ENCODE peak calls at places on chromosomes 5 and 9, in four cellular contexts. Z, R, W and B are unnamed samples.

GRCh38 chr5:100828071-100828689 is 74.9 kb downstream of the ST8SIA4 start:
- DNase-seq in W (no peak), Z (no peak), R (no peak), B (no peak)

GRCh38 chr9:117300686-117301085 is 114.2 kb downstream of the ASTN2 start:
- DNase-seq in R (no peak), Z (no peak), W (no peak), B (no peak)

GRCh38 chr9:33415152-33416038 is 13.0 kb upstream of the AQP7 start:
- DNase-seq in R (peak), W (peak), Z (peak), B (peak)

GRCh38 chr9:36136894-36137391 is 410 bp downstream of the GLIPR2 start:
- DNase-seq in R (no peak), W (no peak), Z (no peak), B (peak)

GRCh38 chr5:142670811-142671210 is 15.1 kb downstream of the FGF1 start:
- DNase-seq in Z (no peak), W (no peak), R (no peak), B (no peak)

GRCh38 chr5:180194410-180195345 is 14.3 kb downstream of the RASGEF1C start:
- DNase-seq in R (no peak), Z (no peak), W (no peak), B (peak)

GRCh38 chr5:37248387-37248969 is 698 bp downstream of the CPLANE1 start:
- DNase-seq in R (no peak), Z (no peak), W (no peak), B (no peak)

GRCh38 chr9:91163773-91164471 is 197.8 kb downstream of the AUH start:
- DNase-seq in Z (peak), R (no peak), W (no peak), B (peak)

GRCh38 chr9:92739346-92740014 is 25.2 kb downstream of the BICD2 start:
- DNase-seq in R (no peak), W (no peak), Z (no peak), B (peak)

GRCh38 chr5:133945561-133945960 is 22.9 kb downstream of the C5orf15 start:
- DNase-seq in Z (peak), R (no peak), W (no peak), B (no peak)

GRCh38 chr5:32842798-32843531 is 131.8 kb downstream of the NPR3 start:
- DNase-seq in W (no peak), R (no peak), Z (no peak), B (no peak)

GRCh38 chr5:52784741-52785140 is 3.0 kb upstream of the ITGA1 start:
- DNase-seq in Z (no peak), W (no peak), R (no peak), B (no peak)

GRCh38 chr5:107853031-107853430 is 182.3 kb upstream of the EFNA5 start:
- DNase-seq in W (no peak), R (no peak), Z (no peak), B (no peak)

GRCh38 chr5:57491369-57491965 is 8.9 kb upstream of the ACTBL2 start:
- DNase-seq in Z (no peak), W (no peak), R (no peak), B (no peak)

GRCh38 chr9:120933310-120934044 is 6.9 kb upstream of the TRAF1 start:
- DNase-seq in Z (peak), R (no peak), W (no peak), B (no peak)

GRCh38 chr9:120929392-120929791 is 2.8 kb upstream of the TRAF1 start:
- DNase-seq in Z (no peak), R (no peak), W (no peak), B (no peak)

GRCh38 chr9:120934271-120934670 is 7.7 kb upstream of the TRAF1 start:
- DNase-seq in R (no peak), W (no peak), Z (peak), B (no peak)

GRCh38 chr9:120931278-120932085 is 4.9 kb upstream of the TRAF1 start:
- DNase-seq in W (peak), R (no peak), Z (peak), B (no peak)

DNA sequence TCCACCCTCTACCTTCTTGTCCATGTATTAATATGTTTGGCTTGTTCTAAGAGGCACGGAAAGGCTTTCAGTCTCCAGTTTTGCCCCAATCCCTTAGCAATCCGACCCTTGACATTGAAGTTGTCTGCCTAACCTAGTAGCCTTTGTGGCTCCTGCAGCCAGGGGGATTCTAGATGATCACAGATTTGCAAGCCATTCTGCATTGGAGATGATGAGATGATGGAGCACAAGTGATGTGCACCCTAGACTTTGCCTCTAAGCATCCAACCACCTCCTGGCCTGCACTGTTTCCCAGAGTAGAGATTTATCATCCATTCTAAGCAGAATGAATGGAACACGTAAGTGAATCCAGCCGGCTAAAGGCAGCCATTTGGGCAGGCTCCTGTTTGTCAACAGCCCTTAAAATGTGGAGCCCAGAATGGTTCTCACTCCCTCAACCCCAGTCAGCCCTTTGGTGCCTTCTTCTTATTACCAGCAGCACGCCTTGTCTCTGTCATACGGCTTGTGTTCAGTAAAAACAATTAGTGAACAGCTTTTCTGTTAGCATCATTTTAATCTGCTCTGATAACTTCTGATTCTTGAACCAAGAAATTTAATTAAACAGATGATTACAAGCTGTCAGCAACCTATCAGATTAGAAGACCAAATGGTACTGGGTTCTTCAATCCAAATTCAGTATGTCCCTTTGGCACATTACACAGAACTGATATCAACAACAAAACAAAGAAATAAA is 5.7 kb upstream of the TRAF1 start:
- DNase-seq in R (no peak), W (no peak), Z (no peak), B (no peak)
- H3K27ac ChIP-seq in R (peak), W (peak), Z (peak), B (peak)

DNA sequence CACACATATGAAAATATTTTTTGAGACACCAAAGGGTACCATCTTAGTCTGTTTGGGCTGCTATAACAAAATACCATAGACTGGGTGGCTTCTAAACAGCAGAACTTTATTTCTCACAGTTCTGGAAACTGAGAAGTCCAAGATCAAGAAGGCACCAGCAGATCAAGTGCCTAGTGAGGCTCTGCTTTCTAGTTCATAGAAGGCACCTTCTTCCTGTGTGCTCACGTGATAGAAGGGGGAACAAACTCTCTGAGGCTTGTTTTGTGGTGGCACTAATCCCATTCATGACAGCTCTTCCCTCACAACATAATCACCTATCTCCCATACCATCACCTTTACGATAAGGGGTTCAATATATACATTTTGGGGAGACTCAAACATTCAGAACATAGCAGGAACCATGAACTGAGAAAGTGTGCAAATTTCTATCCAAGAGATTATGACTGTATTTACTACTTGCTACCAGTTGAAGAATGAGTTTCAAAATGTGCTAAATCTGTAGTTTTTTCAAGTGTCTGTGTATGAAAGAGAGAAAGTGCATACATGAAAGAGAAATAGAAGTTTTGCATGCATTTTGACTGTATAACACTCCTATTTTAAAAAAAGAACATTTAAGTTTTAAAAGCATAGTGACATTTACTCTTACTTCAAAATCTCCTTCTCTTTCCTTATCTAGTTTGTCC is 207.3 kb downstream of the PARP8 start:
- DNase-seq in Z (no peak), R (no peak), W (no peak), B (no peak)
- H3K27ac ChIP-seq in Z (no peak), R (no peak), W (no peak), B (no peak)

GRCh38 chr5:135609981-135610380 is 31.2 kb upstream of the CXCL14 start:
- DNase-seq in W (no peak), Z (no peak), R (no peak), B (no peak)

GRCh38 chr5:135615581-135616260 is 36.9 kb upstream of the CXCL14 start:
- DNase-seq in W (no peak), Z (no peak), R (no peak), B (no peak)

GRCh38 chr5:135615171-135615570 is 36.4 kb upstream of the CXCL14 start:
- DNase-seq in Z (no peak), R (no peak), W (no peak), B (no peak)
- H3K27ac ChIP-seq in Z (no peak), R (no peak), W (no peak), B (no peak)

GRCh38 chr9:4016789-4017188 is 283.1 kb downstream of the GLIS3 start:
- DNase-seq in Z (no peak), W (no peak), R (no peak), B (no peak)

GRCh38 chr9:4022435-4023067 is 277.3 kb downstream of the GLIS3 start:
- DNase-seq in Z (no peak), R (no peak), W (no peak), B (no peak)

GRCh38 chr9:4021621-4022213 is 278.2 kb downstream of the GLIS3 start:
- DNase-seq in W (no peak), Z (no peak), R (no peak), B (no peak)

GRCh38 chr9:4020747-4021296 is 279.0 kb downstream of the GLIS3 start:
- DNase-seq in R (no peak), W (no peak), Z (no peak), B (no peak)

GRCh38 chr9:4020038-4020746 is 279.7 kb downstream of the GLIS3 start:
- DNase-seq in Z (no peak), R (no peak), W (no peak), B (no peak)
- H3K27ac ChIP-seq in Z (no peak), R (no peak), W (no peak), B (no peak)

GRCh38 chr5:73625905-73626811 is at the start of gene ARHGEF28:
- DNase-seq in Z (peak), R (peak), W (peak), B (no peak)
- H3K27ac ChIP-seq in Z (peak), R (peak), W (no peak), B (peak)

DNA sequence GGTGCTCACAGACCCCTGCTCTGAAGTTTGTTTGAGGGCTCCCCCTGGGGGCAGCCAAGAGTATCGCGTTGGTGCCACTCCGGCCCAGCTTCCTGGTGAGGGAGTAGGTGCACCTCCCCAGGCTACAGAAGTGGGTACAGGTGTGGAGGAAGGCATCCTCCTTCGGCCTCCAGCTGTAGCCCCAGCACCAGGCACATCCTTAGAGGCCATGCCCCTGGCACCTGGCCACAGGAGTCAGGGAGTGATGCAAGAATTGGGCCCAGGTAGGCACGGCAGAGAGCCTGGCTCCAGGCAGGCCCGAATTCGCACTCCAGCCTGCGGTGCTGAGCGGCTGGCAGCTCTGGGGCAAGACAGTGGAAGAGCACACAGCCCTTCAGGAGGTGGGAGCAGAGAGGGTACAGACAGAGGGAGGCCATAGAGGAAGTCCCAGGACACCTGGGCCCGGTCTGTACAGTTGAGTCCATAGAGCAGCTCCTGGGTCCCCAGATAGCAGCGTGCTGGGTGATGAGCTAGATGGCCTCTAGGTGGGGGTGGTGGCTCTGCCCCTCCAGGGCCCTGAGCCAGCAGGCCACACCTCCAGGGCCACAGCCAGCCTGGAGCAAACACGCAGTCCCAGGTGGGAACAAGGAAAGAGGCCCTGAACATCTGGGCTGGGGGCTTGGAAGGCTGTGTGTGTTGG is 2.4 kb downstream of the SAPCD2 start:
- DNase-seq in R (peak), Z (peak), W (peak), B (no peak)
- H3K27ac ChIP-seq in R (no peak), Z (no peak), W (no peak), B (no peak)

GRCh38 chr5:83099001-83099400 is 21.7 kb downstream of the XRCC4 start:
- DNase-seq in R (no peak), Z (no peak), W (no peak), B (no peak)

GRCh38 chr5:83099445-83099844 is 22.1 kb downstream of the XRCC4 start:
- DNase-seq in W (no peak), Z (no peak), R (no peak), B (no peak)

GRCh38 chr5:83101514-83101913 is 24.2 kb downstream of the XRCC4 start:
- DNase-seq in W (no peak), R (no peak), Z (no peak), B (no peak)

GRCh38 chr5:83104031-83104430 is 26.7 kb downstream of the XRCC4 start:
- DNase-seq in W (no peak), Z (no peak), R (no peak), B (no peak)

GRCh38 chr5:83102581-83102980 is 25.2 kb downstream of the XRCC4 start:
- DNase-seq in Z (no peak), R (no peak), W (no peak), B (no peak)
- H3K27ac ChIP-seq in Z (no peak), R (no peak), W (peak), B (no peak)